ENCODE peak calls at places on chromosomes 13 and 19, in six cellular contexts. O is NCI-H187 treated with DMSO at 0.1 percent for 48 hours, A is foreskin fibroblast, S is anterior cingulate cortex, Z is MCF 10A, T is AML-193. B is an unnamed sample.

GRCh38 chr19:23283925-23284324 is 33.7 kb upstream of the ZNF724 start:
- DNase-seq in O (no peak), S (no peak), A (peak), Z (peak), T (peak), B (peak)

GRCh38 chr19:13621413-13621812 is 115.1 kb upstream of the CACNA1A start:
- DNase-seq in Z (peak), S (no peak), A (peak), O (no peak), T (no peak), B (peak)

GRCh38 chr19:50371914-50372475 is 4.3 kb upstream of the NR1H2 start:
- DNase-seq in O (no peak), A (no peak), T (peak), Z (no peak), S (no peak), B (no peak)

GRCh38 chr19:19388568-19389555 is 16.6 kb upstream of the GATAD2A start:
- DNase-seq in S (no peak), T (no peak), A (no peak), O (no peak), Z (no peak), B (no peak)

GRCh38 chr19:31070676-31071075 is 278.6 kb downstream of the TSHZ3 start:
- DNase-seq in T (no peak), S (no peak), O (no peak), A (no peak), Z (no peak), B (no peak)

GRCh38 chr13:25771208-25771607 is 280.6 kb downstream of the SHISA2 start:
- DNase-seq in Z (no peak), O (no peak), S (no peak), T (no peak), A (no peak), B (no peak)

GRCh38 chr19:14149011-14149410 is 12.6 kb upstream of the ASF1B start:
- DNase-seq in T (no peak), O (no peak), A (no peak), Z (no peak), S (no peak), B (no peak)

GRCh38 chr13:33497146-33497845 is 211.7 kb upstream of the STARD13 start:
- DNase-seq in O (no peak), T (no peak), S (no peak), A (no peak), Z (peak), B (no peak)

GRCh38 chr19:47723573-47723923 is 10.3 kb downstream of the EHD2 start:
- DNase-seq in O (no peak), Z (peak), T (peak), S (no peak), A (peak), B (no peak)

GRCh38 chr19:48637948-48638830 is 1.0 kb upstream of the DBP start:
- DNase-seq in A (peak), Z (peak), S (peak), O (peak), T (peak), B (peak)

GRCh38 chr13:101614491-101614890 is 162.0 kb downstream of the ITGBL1 start:
- DNase-seq in Z (no peak), A (no peak), S (no peak), T (no peak), O (no peak), B (no peak)

GRCh38 chr13:39035204-39035603 is 2.7 kb downstream of the PROSER1 start:
- DNase-seq in S (no peak), A (no peak), O (no peak), Z (no peak), T (no peak), B (no peak)

GRCh38 chr19:49333426-49334288 is 1.5 kb upstream of the CD37 start:
- DNase-seq in S (no peak), Z (peak), T (no peak), A (no peak), O (no peak), B (peak)

GRCh38 chr19:1942078-1942933 is 1.3 kb downstream of the CSNK1G2 start:
- DNase-seq in O (no peak), A (peak), S (peak), Z (peak), T (peak), B (peak)

GRCh38 chr13:89066868-89067466 is 1395.8 kb downstream of the SLITRK5 start:
- DNase-seq in T (peak), S (no peak), O (peak), Z (peak), A (no peak), B (no peak)

GRCh38 chr13:94305463-94305862 is 174.0 kb downstream of the DCT start:
- DNase-seq in Z (peak), S (no peak), A (peak), O (no peak), T (no peak), B (no peak)

GRCh38 chr13:113116206-113116800 is 6.3 kb upstream of the F10 start:
- DNase-seq in O (no peak), Z (no peak), S (no peak), T (no peak), A (no peak), B (no peak)

GRCh38 chr13:71602327-71602726 is 264.7 kb downstream of the DACH1 start:
- DNase-seq in T (no peak), S (no peak), A (no peak), Z (no peak), O (no peak), B (no peak)

GRCh38 chr19:33866696-33867095 is 70.0 kb downstream of the KCTD15 start:
- DNase-seq in O (no peak), Z (no peak), T (no peak), S (no peak), A (no peak), B (no peak)

GRCh38 chr13:24745861-24746617 is 17.9 kb upstream of the RNF17 start:
- DNase-seq in S (no peak), A (no peak), O (no peak), Z (no peak), T (no peak), B (no peak)

GRCh38 chr13:99085139-99085845 is 107.4 kb upstream of the DOCK9 start:
- DNase-seq in O (no peak), Z (no peak), A (no peak), S (no peak), T (no peak), B (no peak)

GRCh38 chr13:61370520-61370919 is 45.1 kb downstream of the PCDH20 start:
- DNase-seq in S (no peak), T (no peak), Z (peak), O (no peak), A (no peak), B (no peak)

GRCh38 chr13:27425151-27425917 is 915 bp downstream of the GTF3A start:
- DNase-seq in Z (peak), O (no peak), S (no peak), T (no peak), A (no peak), B (no peak)

GRCh38 chr13:49296659-49297058 is 48.9 kb downstream of the CDADC1 start:
- DNase-seq in Z (no peak), T (no peak), O (no peak), A (no peak), S (no peak), B (no peak)

GRCh38 chr19:35936738-35937268 is 629 bp downstream of the LRFN3 start:
- DNase-seq in T (no peak), Z (no peak), A (no peak), S (no peak), O (no peak), B (no peak)

GRCh38 chr19:33234736-33235135 is 9.1 kb upstream of the SLC7A10 start:
- DNase-seq in Z (no peak), O (no peak), S (no peak), T (no peak), A (no peak), B (no peak)

GRCh38 chr19:19146000-19146608 is 7.8 kb upstream of the TMEM161A start:
- DNase-seq in Z (peak), O (no peak), S (peak), A (peak), T (peak), B (peak)

GRCh38 chr19:11373166-11373884 is 1.1 kb upstream of the SWSAP1 start:
- DNase-seq in A (no peak), T (no peak), Z (peak), S (peak), O (peak), B (no peak)

GRCh38 chr13:114061047-114061446 is 71.4 kb downstream of the RASA3 start:
- DNase-seq in A (no peak), S (no peak), T (no peak), Z (no peak), O (no peak), B (no peak)

GRCh38 chr13:77918391-77919261 is at the start of gene EDNRB:
- DNase-seq in A (no peak), O (no peak), Z (no peak), S (peak), T (no peak), B (no peak)

GRCh38 chr19:51552996-51553725 is 17.9 kb upstream of the ZNF175 start:
- DNase-seq in O (no peak), A (peak), S (peak), Z (peak), T (peak), B (no peak)